ENCODE peak calls at places on chromosome 18, in four cellular contexts. V is activated CD4-positive, alpha-beta T cell treated with anti-CD3 and anti-CD28 coated beads for 36 hours; E is activated T-cell treated with anti-CD3 and anti-CD28 coated beads, Interleukin-2, amount 50 U/mL, for 72 hours; J is IMR-90. W is an unnamed sample.

GRCh38 chr18:32441536-32441935 is 29.1 kb downstream of the GAREM1 start:
- ATAC-seq in V (no peak), E (no peak), J (no peak), W (no peak)

GRCh38 chr18:2310824-2311349 is 260.4 kb downstream of the METTL4 start:
- ATAC-seq in V (no peak), E (no peak), J (no peak), W (no peak)

GRCh38 chr18:69813559-69813958 is 134.1 kb downstream of the CD226 start:
- ATAC-seq in V (no peak), E (no peak), J (no peak), W (no peak)

GRCh38 chr18:2302628-2303516 is 268.4 kb downstream of the METTL4 start:
- ATAC-seq in V (no peak), E (no peak), J (no peak), W (peak; percentile 56)

GRCh38 chr18:2597639-2598038 is 26.3 kb downstream of the NDC80 start:
- ATAC-seq in V (no peak), E (no peak), J (no peak), W (no peak)

GRCh38 chr18:74375999-74376398 is 60.4 kb downstream of the C18orf63 start:
- ATAC-seq in V (peak; percentile 40), E (peak; percentile 48), J (no peak), W (no peak)

GRCh38 chr18:58927659-58928058 is 63.0 kb downstream of the ZNF532 start:
- ATAC-seq in V (no peak), E (no peak), J (no peak), W (no peak)

GRCh38 chr18:58657494-58657893 is 13.8 kb upstream of the MALT1 start:
- ATAC-seq in V (no peak), E (no peak), J (no peak), W (no peak)

GRCh38 chr18:22713511-22713910 is 219.6 kb upstream of the RBBP8 start:
- ATAC-seq in V (no peak), E (no peak), J (no peak), W (no peak)

GRCh38 chr18:8562065-8562464 is 47.2 kb upstream of the RAB12 start:
- ATAC-seq in V (no peak), E (no peak), J (no peak), W (no peak)

GRCh38 chr18:7855051-7855450 is 287.9 kb downstream of the PTPRM start:
- ATAC-seq in V (no peak), E (no peak), J (no peak), W (no peak)

GRCh38 chr18:59921384-59921891 is 21.6 kb downstream of the PMAIP1 start:
- ATAC-seq in V (peak; percentile 71), E (peak; percentile 84), J (no peak), W (no peak)

GRCh38 chr18:41543815-41544214 is 411.2 kb upstream of the PIK3C3 start:
- ATAC-seq in V (no peak), E (no peak), J (no peak), W (no peak)

GRCh38 chr18:5197461-5197860 is 404 bp upstream of the AKAIN1 start:
- ATAC-seq in V (no peak), E (no peak), J (no peak), W (no peak)

GRCh38 chr18:79454034-79454735 is 58.5 kb downstream of the NFATC1 start:
- ATAC-seq in V (no peak), E (no peak), J (no peak), W (peak; percentile 36)

GRCh38 chr18:32042337-32042736 is 23.7 kb downstream of the RNF125 start:
- ATAC-seq in V (no peak), E (no peak), J (no peak), W (no peak)

GRCh38 chr18:47877892-47878291 is 52.6 kb downstream of the SMAD2 start:
- ATAC-seq in V (no peak), E (no peak), J (peak; percentile 65), W (no peak)

GRCh38 chr18:46619559-46619958 is 37.5 kb downstream of the LOXHD1 start:
- ATAC-seq in V (no peak), E (no peak), J (no peak), W (no peak)

GRCh38 chr18:8332286-8332685 is 277.0 kb upstream of the RAB12 start:
- ATAC-seq in V (no peak), E (no peak), J (peak; percentile 35), W (no peak)

GRCh38 chr18:46265190-46266156 is 161.3 kb downstream of the HAUS1 start:
- ATAC-seq in V (peak; percentile 69), E (peak; percentile 78), J (no peak), W (no peak)

GRCh38 chr18:26535630-26536029 is 12.7 kb downstream of the KCTD1 start:
- ATAC-seq in V (peak; percentile 23), E (peak; percentile 26), J (no peak), W (no peak)

GRCh38 chr18:72811047-72811446 is 56.7 kb downstream of the NETO1 start:
- ATAC-seq in V (no peak), E (no peak), J (no peak), W (no peak)

GRCh38 chr18:27447930-27448329 is 262.8 kb upstream of the CHST9 start:
- ATAC-seq in V (no peak), E (no peak), J (no peak), W (no peak)

GRCh38 chr18:69518989-69519388 is 118.3 kb downstream of the DOK6 start:
- ATAC-seq in V (no peak), E (no peak), J (no peak), W (no peak)

GRCh38 chr18:69691008-69691760 is 256.5 kb downstream of the CD226 start:
- ATAC-seq in V (no peak), E (no peak), J (no peak), W (no peak)

GRCh38 chr18:67305466-67305865 is 211.1 kb downstream of the DSEL start:
- ATAC-seq in V (no peak), E (no peak), J (no peak), W (no peak)

GRCh38 chr18:3095921-3096320 is 83.0 kb upstream of the LPIN2 start:
- ATAC-seq in V (no peak), E (no peak), J (no peak), W (no peak)

GRCh38 chr18:24799720-24800119 is 339.3 kb downstream of the HRH4 start:
- ATAC-seq in V (no peak), E (no peak), J (no peak), W (peak; percentile 89)

GRCh38 chr18:9578306-9578705 is 36.1 kb downstream of the PPP4R1 start:
- ATAC-seq in V (no peak), E (no peak), J (no peak), W (peak; percentile 26)

GRCh38 chr18:32333781-32334180 is 136.9 kb downstream of the GAREM1 start:
- ATAC-seq in V (no peak), E (no peak), J (peak; percentile 27), W (no peak)

GRCh38 chr18:23380001-23380550 is 73.0 kb upstream of the RIOK3 start:
- ATAC-seq in V (no peak), E (no peak), J (peak; percentile 52), W (no peak)

GRCh38 chr18:79077181-79077580 is 8.0 kb downstream of the ATP9B start:
- ATAC-seq in V (no peak), E (no peak), J (no peak), W (no peak)

GRCh38 chr18:34709104-34709503 is 994 bp upstream of the DTNA start:
- ATAC-seq in V (no peak), E (no peak), J (peak; percentile 63), W (peak; percentile 8)

GRCh38 chr18:48073231-48073930 is 142.9 kb upstream of the SMAD2 start:
- ATAC-seq in V (no peak), E (no peak), J (no peak), W (peak; percentile 86)